ENCODE peak calls at places on chromosomes 16 and 17, in six cellular contexts. One of them, this sample, is unnamed.

GRCh38 chr16:89325861-89326471 is 108.5 kb downstream of the ZNF778 start:
- DNase-seq in cardiac muscle cell: peak; percentile 83
- DNase-seq in upper lobe of right lung: peak; percentile 64
- DNase-seq in RWPE1: no peak
- DNase-seq in PC-9: peak; percentile 61
- DNase-seq in lower lobe of right lung: peak; percentile 70
- DNase-seq in this sample: no peak

GRCh38 chr17:75721463-75722011 is 278 bp downstream of the ITGB4 start:
- DNase-seq in cardiac muscle cell: no peak
- DNase-seq in upper lobe of right lung: no peak
- DNase-seq in RWPE1: no peak
- DNase-seq in PC-9: no peak
- DNase-seq in lower lobe of right lung: peak; percentile 46
- DNase-seq in this sample: no peak

GRCh38 chr16:55678061-55678935 is 22.5 kb downstream of the SLC6A2 start:
- DNase-seq in cardiac muscle cell: no peak
- DNase-seq in upper lobe of right lung: no peak
- DNase-seq in RWPE1: no peak
- DNase-seq in PC-9: no peak
- DNase-seq in lower lobe of right lung: no peak
- DNase-seq in this sample: no peak

GRCh38 chr16:9867176-9867575 is 315.1 kb downstream of the GRIN2A start:
- DNase-seq in cardiac muscle cell: no peak
- DNase-seq in upper lobe of right lung: no peak
- DNase-seq in RWPE1: no peak
- DNase-seq in PC-9: no peak
- DNase-seq in lower lobe of right lung: no peak
- DNase-seq in this sample: no peak

GRCh38 chr17:50792132-50792531 is 24.8 kb upstream of the ANKRD40CL start:
- DNase-seq in cardiac muscle cell: no peak
- DNase-seq in upper lobe of right lung: no peak
- DNase-seq in RWPE1: no peak
- DNase-seq in PC-9: no peak
- DNase-seq in lower lobe of right lung: no peak
- DNase-seq in this sample: no peak

GRCh38 chr17:74842599-74843351 is 16.9 kb downstream of the GRIN2C start:
- DNase-seq in cardiac muscle cell: peak; percentile 73
- DNase-seq in upper lobe of right lung: peak; percentile 92
- DNase-seq in RWPE1: peak; percentile 57
- DNase-seq in PC-9: peak; percentile 74
- DNase-seq in lower lobe of right lung: peak; percentile 87
- DNase-seq in this sample: peak; percentile 77

GRCh38 chr16:931651-932500 is 38.9 kb downstream of the LMF1 start:
- DNase-seq in cardiac muscle cell: no peak
- DNase-seq in upper lobe of right lung: no peak
- DNase-seq in RWPE1: no peak
- DNase-seq in PC-9: no peak
- DNase-seq in lower lobe of right lung: no peak
- DNase-seq in this sample: peak; percentile 35

GRCh38 chr16:4316103-4316731 is 350 bp downstream of the GLIS2 start:
- DNase-seq in cardiac muscle cell: peak; percentile 33
- DNase-seq in upper lobe of right lung: peak; percentile 75
- DNase-seq in RWPE1: no peak
- DNase-seq in PC-9: peak; percentile 42
- DNase-seq in lower lobe of right lung: no peak
- DNase-seq in this sample: peak; percentile 60

GRCh38 chr17:8841844-8842243 is 25.6 kb downstream of the PIK3R6 start:
- DNase-seq in cardiac muscle cell: no peak
- DNase-seq in upper lobe of right lung: no peak
- DNase-seq in RWPE1: no peak
- DNase-seq in PC-9: no peak
- DNase-seq in lower lobe of right lung: no peak
- DNase-seq in this sample: no peak

GRCh38 chr17:75892556-75893224 is 4.1 kb downstream of the TRIM65 start:
- DNase-seq in cardiac muscle cell: no peak
- DNase-seq in upper lobe of right lung: peak; percentile 62
- DNase-seq in RWPE1: no peak
- DNase-seq in PC-9: no peak
- DNase-seq in lower lobe of right lung: no peak
- DNase-seq in this sample: no peak

GRCh38 chr16:84183911-84184310 is 2.9 kb downstream of the TAF1C start:
- DNase-seq in cardiac muscle cell: no peak
- DNase-seq in upper lobe of right lung: no peak
- DNase-seq in RWPE1: no peak
- DNase-seq in PC-9: no peak
- DNase-seq in lower lobe of right lung: no peak
- DNase-seq in this sample: no peak

GRCh38 chr16:30183236-30183960 is at the start of gene CORO1A:
- DNase-seq in cardiac muscle cell: peak; percentile 78
- DNase-seq in upper lobe of right lung: peak; percentile 93
- DNase-seq in RWPE1: peak; percentile 66
- DNase-seq in PC-9: peak; percentile 91
- DNase-seq in lower lobe of right lung: peak; percentile 91
- DNase-seq in this sample: peak; percentile 83

GRCh38 chr16:67547423-67548264 is 14.7 kb upstream of the CTCF start:
- DNase-seq in cardiac muscle cell: no peak
- DNase-seq in upper lobe of right lung: peak; percentile 61
- DNase-seq in RWPE1: no peak
- DNase-seq in PC-9: no peak
- DNase-seq in lower lobe of right lung: peak; percentile 50
- DNase-seq in this sample: no peak

GRCh38 chr17:62648954-62649294 is 21.5 kb downstream of the MRC2 start:
- DNase-seq in cardiac muscle cell: no peak
- DNase-seq in upper lobe of right lung: peak; percentile 54
- DNase-seq in RWPE1: no peak
- DNase-seq in PC-9: no peak
- DNase-seq in lower lobe of right lung: peak; percentile 34
- DNase-seq in this sample: no peak
- H3K27ac ChIP-seq in cardiac muscle cell: peak overlapping the region; percentile 9
- H3K27ac ChIP-seq in upper lobe of right lung: peak overlapping the region; percentile 74
- H3K27ac ChIP-seq in RWPE1: no peak overlapping the region
- H3K27ac ChIP-seq in PC-9: no peak overlapping the region
- H3K27ac ChIP-seq in lower lobe of right lung: peak overlapping the region; percentile 65
- H3K27ac ChIP-seq in this sample: no peak overlapping the region

GRCh38 chr17:29593546-29594440 is 861 bp downstream of the ANKRD13B start:
- DNase-seq in cardiac muscle cell: peak; percentile 29
- DNase-seq in upper lobe of right lung: peak; percentile 69
- DNase-seq in RWPE1: peak; percentile 28
- DNase-seq in PC-9: peak; percentile 43
- DNase-seq in lower lobe of right lung: peak; percentile 58
- DNase-seq in this sample: no peak
- TF ChIP-seq CTCF in cardiac muscle cell: peak; percentile 30
- TF ChIP-seq CTCF in upper lobe of right lung: no peak
- TF ChIP-seq CTCF in RWPE1: peak; percentile 40
- TF ChIP-seq CTCF in PC-9: no peak
- TF ChIP-seq CTCF in lower lobe of right lung: peak; percentile 24
- TF ChIP-seq CTCF in this sample: peak; percentile 21

DNA sequence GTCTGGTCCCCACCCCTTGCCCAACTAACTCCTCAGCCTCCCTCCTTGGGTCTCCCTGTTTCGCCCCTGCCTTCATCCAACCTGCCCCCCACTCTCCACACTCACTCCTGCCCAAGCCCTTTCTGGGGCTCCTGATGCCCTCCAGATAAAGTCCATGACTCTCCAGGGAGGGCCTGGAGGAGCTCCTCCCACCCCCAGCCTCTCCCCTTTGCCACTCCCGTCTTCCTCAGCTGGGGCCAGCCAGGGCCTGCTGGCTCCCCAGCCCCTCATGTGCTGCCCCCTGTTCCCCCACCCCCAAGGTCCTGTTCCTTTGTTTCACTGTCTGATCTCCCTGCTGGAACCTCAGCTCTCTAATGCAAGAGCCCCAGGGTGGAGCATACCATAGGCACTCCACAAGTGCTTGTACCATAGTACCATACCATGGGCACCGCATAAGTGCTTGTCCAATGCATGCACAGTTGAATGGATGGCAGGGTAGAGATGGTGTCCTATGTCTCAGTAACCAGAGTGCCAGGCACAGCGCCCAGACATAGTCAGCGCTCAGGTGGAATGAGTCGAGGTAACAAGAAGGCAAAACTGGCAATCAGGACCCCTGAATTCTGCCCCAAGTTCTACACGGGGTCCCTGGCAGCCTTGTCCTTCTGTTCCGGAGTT is 1.5 kb downstream of the PLCD3 start:
- DNase-seq in cardiac muscle cell: no peak
- DNase-seq in upper lobe of right lung: no peak
- DNase-seq in RWPE1: no peak
- DNase-seq in PC-9: no peak
- DNase-seq in lower lobe of right lung: no peak
- DNase-seq in this sample: no peak
- H3K27ac ChIP-seq in cardiac muscle cell: no peak overlapping the region
- H3K27ac ChIP-seq in upper lobe of right lung: peak overlapping the region; percentile 17
- H3K27ac ChIP-seq in RWPE1: peak overlapping the region; percentile 100
- H3K27ac ChIP-seq in PC-9: peak overlapping the region; percentile 61
- H3K27ac ChIP-seq in lower lobe of right lung: peak overlapping the region; percentile 24
- H3K27ac ChIP-seq in this sample: peak overlapping the region; percentile 91

DNA sequence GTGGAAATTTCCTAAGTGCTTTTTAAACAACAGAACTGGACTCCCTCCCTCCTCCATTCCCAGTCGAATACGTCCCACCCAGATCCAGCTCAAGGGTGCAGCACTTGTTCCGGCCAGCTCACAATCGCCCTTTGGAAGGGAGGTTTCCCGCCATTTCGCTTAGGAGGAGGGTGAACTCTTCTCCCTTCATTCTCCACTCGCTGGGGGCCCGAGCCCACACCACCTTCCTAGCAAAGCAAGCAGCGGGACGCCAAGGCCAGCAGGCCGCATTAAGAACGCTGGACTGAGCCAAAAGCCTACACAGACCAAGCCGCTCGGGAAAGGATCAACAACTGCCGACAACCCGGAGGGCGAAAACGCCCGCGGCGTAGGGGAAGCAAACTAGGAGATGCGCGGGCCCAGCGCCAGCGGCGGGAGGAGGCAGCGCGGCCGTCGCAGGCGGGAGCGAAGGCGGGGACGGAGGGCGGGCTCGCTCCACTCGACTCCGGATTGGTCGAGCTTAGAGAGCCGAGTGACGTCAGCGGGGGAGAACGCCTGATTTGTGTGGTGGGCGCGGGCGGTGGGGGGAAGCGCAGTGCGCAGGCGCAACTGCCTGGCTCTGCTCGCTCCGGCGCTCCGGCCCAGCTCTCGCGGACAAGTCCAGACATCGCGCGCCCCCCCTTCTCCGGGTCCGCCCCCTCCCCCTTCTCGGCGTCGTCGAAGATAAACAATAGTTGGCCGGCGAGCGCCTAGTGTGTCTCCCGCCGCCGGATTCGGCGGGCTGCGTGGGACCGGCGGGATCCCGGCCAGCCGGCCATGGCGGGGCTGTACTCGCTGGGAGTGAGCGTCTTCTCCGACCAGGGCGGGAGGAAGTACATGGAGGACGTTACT is at the start of gene PPM1D:
- DNase-seq in cardiac muscle cell: peak; percentile 100
- DNase-seq in upper lobe of right lung: peak; percentile 100
- DNase-seq in RWPE1: peak; percentile 100
- DNase-seq in PC-9: peak; percentile 98
- DNase-seq in lower lobe of right lung: peak; percentile 99
- DNase-seq in this sample: peak; percentile 100
- TF ChIP-seq CTCF in cardiac muscle cell: no peak
- TF ChIP-seq CTCF in upper lobe of right lung: no peak
- TF ChIP-seq CTCF in RWPE1: no peak
- TF ChIP-seq CTCF in PC-9: no peak
- TF ChIP-seq CTCF in lower lobe of right lung: no peak
- TF ChIP-seq CTCF in this sample: no peak

GRCh38 chr17:72687941-72688340 is 404.5 kb downstream of the SLC39A11 start:
- DNase-seq in cardiac muscle cell: no peak
- DNase-seq in upper lobe of right lung: no peak
- DNase-seq in RWPE1: no peak
- DNase-seq in PC-9: no peak
- DNase-seq in lower lobe of right lung: no peak
- DNase-seq in this sample: no peak
- H3K27ac ChIP-seq in cardiac muscle cell: peak overlapping the region; percentile 63
- H3K27ac ChIP-seq in upper lobe of right lung: no peak overlapping the region
- H3K27ac ChIP-seq in RWPE1: peak overlapping the region; percentile 56
- H3K27ac ChIP-seq in PC-9: no peak overlapping the region
- H3K27ac ChIP-seq in lower lobe of right lung: no peak overlapping the region
- H3K27ac ChIP-seq in this sample: no peak overlapping the region

DNA sequence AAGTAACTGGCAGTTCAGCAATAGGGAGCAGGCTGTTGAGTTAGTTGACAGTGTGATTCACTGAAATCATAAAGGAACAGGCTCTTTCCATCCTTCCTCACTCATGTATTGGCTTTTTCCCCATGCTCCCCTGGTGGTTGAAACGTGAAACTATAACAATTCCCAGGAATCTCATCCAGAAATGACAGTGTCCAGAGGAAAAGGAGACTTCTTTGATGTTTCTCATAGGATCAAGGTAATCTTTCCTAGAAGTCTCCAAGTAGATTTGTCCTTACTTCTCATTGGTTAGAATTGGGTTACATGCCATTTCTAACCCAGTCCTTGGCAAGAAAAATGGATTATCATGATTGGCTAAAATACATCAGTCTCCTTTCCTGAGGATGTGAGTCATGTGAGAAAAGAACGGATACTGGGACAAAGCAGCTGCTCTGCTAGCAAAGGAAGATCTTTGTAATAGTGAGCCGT is 14.4 kb downstream of the TTC19 start:
- DNase-seq in cardiac muscle cell: peak; percentile 85
- DNase-seq in upper lobe of right lung: no peak
- DNase-seq in RWPE1: peak; percentile 64
- DNase-seq in PC-9: no peak
- DNase-seq in lower lobe of right lung: no peak
- DNase-seq in this sample: no peak
- TF ChIP-seq CTCF in cardiac muscle cell: peak; percentile 67
- TF ChIP-seq CTCF in upper lobe of right lung: peak; percentile 52
- TF ChIP-seq CTCF in RWPE1: peak; percentile 52
- TF ChIP-seq CTCF in PC-9: peak; percentile 55
- TF ChIP-seq CTCF in lower lobe of right lung: peak; percentile 44
- TF ChIP-seq CTCF in this sample: peak; percentile 38

DNA sequence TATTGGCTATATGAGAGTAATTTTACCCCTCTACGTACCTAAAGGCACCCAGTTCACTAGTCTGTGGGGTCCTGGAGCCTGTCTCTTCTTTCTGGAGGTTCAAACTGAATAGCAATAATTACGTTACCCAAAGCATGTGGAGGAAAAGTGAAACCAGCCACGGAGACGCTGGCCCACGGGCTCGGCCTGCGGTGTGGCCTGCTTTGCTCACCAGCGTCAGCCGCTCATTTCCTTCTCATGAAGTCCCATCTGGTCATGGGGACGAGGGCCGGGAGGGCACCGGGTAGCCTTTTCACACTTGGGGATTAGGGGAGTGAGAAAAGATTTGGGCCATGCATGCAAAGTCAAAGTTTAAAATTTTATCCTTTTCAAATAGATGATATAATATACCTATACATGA is 26.9 kb downstream of the ELAC2 start:
- DNase-seq in cardiac muscle cell: no peak
- DNase-seq in upper lobe of right lung: no peak
- DNase-seq in RWPE1: no peak
- DNase-seq in PC-9: no peak
- DNase-seq in lower lobe of right lung: no peak
- DNase-seq in this sample: no peak
- H3K27ac ChIP-seq in cardiac muscle cell: no peak overlapping the region
- H3K27ac ChIP-seq in upper lobe of right lung: no peak overlapping the region
- H3K27ac ChIP-seq in RWPE1: no peak overlapping the region
- H3K27ac ChIP-seq in PC-9: no peak overlapping the region
- H3K27ac ChIP-seq in lower lobe of right lung: no peak overlapping the region
- H3K27ac ChIP-seq in this sample: no peak overlapping the region

This sample was measured in psoas muscle.